ENCODE peak calls at places on chromosomes 4 and X, in five cellular contexts. One of them, this sample, is unnamed.

GRCh38 chrX:41303013-41303412 is 30.9 kb upstream of the DDX3X start:
- DNase-seq in A549: no peak
- DNase-seq in GM12878: no peak
- DNase-seq in HepG2: no peak
- DNase-seq in K562: no peak
- DNase-seq in this sample: no peak

GRCh38 chr4:25513814-25514213 is 136.8 kb downstream of the ANAPC4 start:
- DNase-seq in A549: no peak
- DNase-seq in GM12878: no peak
- DNase-seq in HepG2: no peak
- DNase-seq in K562: no peak
- DNase-seq in this sample: no peak

GRCh38 chr4:118417325-118417724 is 64.5 kb upstream of the PRSS12 start:
- DNase-seq in A549: no peak
- DNase-seq in GM12878: no peak
- DNase-seq in HepG2: no peak
- DNase-seq in K562: no peak
- DNase-seq in this sample: peak; percentile 85

GRCh38 chr4:113979157-113979972 is at the start of gene ARSJ:
- DNase-seq in A549: peak; percentile 58
- DNase-seq in GM12878: no peak
- DNase-seq in HepG2: no peak
- DNase-seq in K562: no peak
- DNase-seq in this sample: peak; percentile 88

GRCh38 chr4:53651142-53651720 is 59.9 kb upstream of the LNX1 start:
- DNase-seq in A549: no peak
- DNase-seq in GM12878: no peak
- DNase-seq in HepG2: no peak
- DNase-seq in K562: no peak
- DNase-seq in this sample: peak; percentile 21

GRCh38 chrX:38857736-38858432 is 56.6 kb downstream of the MID1IP1 start:
- DNase-seq in A549: no peak
- DNase-seq in GM12878: no peak
- DNase-seq in HepG2: no peak
- DNase-seq in K562: no peak
- DNase-seq in this sample: no peak

GRCh38 chr4:28774344-28774743 is 1913.7 kb downstream of the STIM2 start:
- DNase-seq in A549: no peak
- DNase-seq in GM12878: no peak
- DNase-seq in HepG2: no peak
- DNase-seq in K562: no peak
- DNase-seq in this sample: no peak

GRCh38 chr4:119128125-119128524 is 7.5 kb upstream of the MYOZ2 start:
- DNase-seq in A549: no peak
- DNase-seq in GM12878: no peak
- DNase-seq in HepG2: no peak
- DNase-seq in K562: no peak
- DNase-seq in this sample: no peak

GRCh38 chr4:19512086-19512485 is 739.6 kb upstream of the SLIT2 start:
- DNase-seq in A549: no peak
- DNase-seq in GM12878: no peak
- DNase-seq in HepG2: no peak
- DNase-seq in K562: no peak
- DNase-seq in this sample: no peak

GRCh38 chrX:116873678-116874077 is 410.9 kb upstream of the CT83 start:
- DNase-seq in A549: peak; percentile 10
- DNase-seq in GM12878: no peak
- DNase-seq in HepG2: no peak
- DNase-seq in K562: no peak
- DNase-seq in this sample: no peak

GRCh38 chr4:147198411-147199051 is 252.9 kb upstream of the TTC29 start:
- DNase-seq in A549: no peak
- DNase-seq in GM12878: no peak
- DNase-seq in HepG2: no peak
- DNase-seq in K562: no peak
- DNase-seq in this sample: peak; percentile 41

GRCh38 chr4:174275101-174275500 is 8.4 kb downstream of the FBXO8 start:
- DNase-seq in A549: no peak
- DNase-seq in GM12878: no peak
- DNase-seq in HepG2: no peak
- DNase-seq in K562: no peak
- DNase-seq in this sample: no peak

GRCh38 chrX:7889680-7890079 is 37.5 kb downstream of the PNPLA4 start:
- DNase-seq in A549: no peak
- DNase-seq in GM12878: no peak
- DNase-seq in HepG2: no peak
- DNase-seq in K562: no peak
- DNase-seq in this sample: peak; percentile 24

GRCh38 chr4:106594291-106594952 is 225.8 kb upstream of the GIMD1 start:
- DNase-seq in A549: peak; percentile 2
- DNase-seq in GM12878: no peak
- DNase-seq in HepG2: no peak
- DNase-seq in K562: no peak
- DNase-seq in this sample: no peak

GRCh38 chrX:125293792-125294780 is 25.6 kb upstream of the TEX13C start:
- DNase-seq in A549: peak; percentile 21
- DNase-seq in GM12878: no peak
- DNase-seq in HepG2: no peak
- DNase-seq in K562: no peak
- DNase-seq in this sample: no peak

GRCh38 chr4:143531368-143531767 is 17.9 kb downstream of the SMARCA5 start:
- DNase-seq in A549: peak; percentile 4
- DNase-seq in GM12878: no peak
- DNase-seq in HepG2: peak; percentile 4
- DNase-seq in K562: peak; percentile 25
- DNase-seq in this sample: peak; percentile 5

GRCh38 chr4:86498560-86499166 is 95.5 kb upstream of the PTPN13 start:
- DNase-seq in A549: peak; percentile 39
- DNase-seq in GM12878: no peak
- DNase-seq in HepG2: peak; percentile 7
- DNase-seq in K562: peak; percentile 42
- DNase-seq in this sample: peak; percentile 68

GRCh38 chr4:54274264-54274663 is 45.2 kb downstream of the PDGFRA start:
- DNase-seq in A549: no peak
- DNase-seq in GM12878: no peak
- DNase-seq in HepG2: no peak
- DNase-seq in K562: no peak
- DNase-seq in this sample: no peak

GRCh38 chrX:129590596-129590995 is 50.5 kb downstream of the OCRL start:
- DNase-seq in A549: no peak
- DNase-seq in GM12878: no peak
- DNase-seq in HepG2: no peak
- DNase-seq in K562: no peak
- DNase-seq in this sample: no peak

GRCh38 chr4:127809173-127809800 is 27.2 kb downstream of the HSPA4L start:
- DNase-seq in A549: peak; percentile 6
- DNase-seq in GM12878: no peak
- DNase-seq in HepG2: peak; percentile 4
- DNase-seq in K562: peak; percentile 11
- DNase-seq in this sample: peak; percentile 29

GRCh38 chrX:2485789-2486345 is 14.9 kb downstream of the DHRSX start:
- DNase-seq in A549: no peak
- DNase-seq in GM12878: no peak
- DNase-seq in HepG2: no peak
- DNase-seq in K562: no peak
- DNase-seq in this sample: no peak

GRCh38 chrX:66728818-66729271 is 90.0 kb upstream of the EDA2R start:
- DNase-seq in A549: peak; percentile 74
- DNase-seq in GM12878: no peak
- DNase-seq in HepG2: peak; percentile 6
- DNase-seq in K562: peak; percentile 72
- DNase-seq in this sample: peak; percentile 59

GRCh38 chr4:155603360-155603891 is 63.2 kb upstream of the GUCY1A1 start:
- DNase-seq in A549: no peak
- DNase-seq in GM12878: no peak
- DNase-seq in HepG2: no peak
- DNase-seq in K562: no peak
- DNase-seq in this sample: no peak

GRCh38 chrX:37854148-37854547 is 6.8 kb upstream of the DYNLT3 start:
- DNase-seq in A549: no peak
- DNase-seq in GM12878: no peak
- DNase-seq in HepG2: no peak
- DNase-seq in K562: no peak
- DNase-seq in this sample: no peak

GRCh38 chrX:17414839-17415238 is 39.8 kb downstream of the NHS start:
- DNase-seq in A549: no peak
- DNase-seq in GM12878: no peak
- DNase-seq in HepG2: no peak
- DNase-seq in K562: no peak
- DNase-seq in this sample: no peak

GRCh38 chr4:83455300-83456183 is at the start of the genes HELQ and MRPS18C:
- DNase-seq in A549: peak; percentile 98
- DNase-seq in GM12878: peak; percentile 98
- DNase-seq in HepG2: peak; percentile 99
- DNase-seq in K562: peak; percentile 99
- DNase-seq in this sample: peak; percentile 99
- TF ChIP-seq POLR2A in A549: peak; percentile 62
- TF ChIP-seq POLR2A in GM12878: peak; percentile 97
- TF ChIP-seq POLR2A in HepG2: peak; percentile 97
- TF ChIP-seq POLR2A in K562: peak; percentile 96
- TF ChIP-seq POLR2A in this sample: peak; percentile 97

GRCh38 chr4:82017680-82018079 is 356.1 kb downstream of the HNRNPD start:
- DNase-seq in A549: peak; percentile 5
- DNase-seq in GM12878: no peak
- DNase-seq in HepG2: peak; percentile 12
- DNase-seq in K562: peak; percentile 44
- DNase-seq in this sample: peak; percentile 32
- TF ChIP-seq SMC3 in A549: no peak
- TF ChIP-seq SMC3 in GM12878: no peak
- TF ChIP-seq SMC3 in HepG2: no peak
- TF ChIP-seq SMC3 in K562: no peak
- TF ChIP-seq SMC3 in this sample: no peak

GRCh38 chrX:101097546-101098453 is at the start of gene CENPI:
- DNase-seq in A549: peak; percentile 97
- DNase-seq in GM12878: peak; percentile 74
- DNase-seq in HepG2: peak; percentile 83
- DNase-seq in K562: peak; percentile 95
- DNase-seq in this sample: peak; percentile 89
- TF ChIP-seq POLR2A in A549: peak; percentile 7
- TF ChIP-seq POLR2A in GM12878: peak; percentile 63
- TF ChIP-seq POLR2A in HepG2: peak; percentile 61
- TF ChIP-seq POLR2A in K562: peak; percentile 74
- TF ChIP-seq POLR2A in this sample: peak; percentile 66

GRCh38 chr4:32790803-32791202 is 2070.6 kb downstream of the PCDH7 start:
- DNase-seq in A549: no peak
- DNase-seq in GM12878: no peak
- DNase-seq in HepG2: no peak
- DNase-seq in K562: no peak
- DNase-seq in this sample: no peak

GRCh38 chr4:32789026-32789608 is 2068.9 kb downstream of the PCDH7 start:
- DNase-seq in A549: no peak
- DNase-seq in GM12878: no peak
- DNase-seq in HepG2: no peak
- DNase-seq in K562: no peak
- DNase-seq in this sample: no peak
- TF ChIP-seq SMC3 in A549: no peak
- TF ChIP-seq SMC3 in GM12878: no peak
- TF ChIP-seq SMC3 in HepG2: no peak
- TF ChIP-seq SMC3 in K562: no peak
- TF ChIP-seq SMC3 in this sample: no peak

GRCh38 chr4:7929530-7929951 is 10.1 kb downstream of the AFAP1 start:
- DNase-seq in A549: peak; percentile 32
- DNase-seq in GM12878: no peak
- DNase-seq in HepG2: no peak
- DNase-seq in K562: no peak
- DNase-seq in this sample: no peak
- TF ChIP-seq POLR2A in A549: no peak
- TF ChIP-seq POLR2A in GM12878: no peak
- TF ChIP-seq POLR2A in HepG2: no peak
- TF ChIP-seq POLR2A in K562: no peak
- TF ChIP-seq POLR2A in this sample: peak; percentile 18

GRCh38 chr4:131499139-131499873 is 1649.8 kb upstream of the PCDH10 start:
- DNase-seq in A549: peak; percentile 12
- DNase-seq in GM12878: no peak
- DNase-seq in HepG2: no peak
- DNase-seq in K562: peak; percentile 1
- DNase-seq in this sample: peak; percentile 35
- TF ChIP-seq SMC3 in A549: no peak
- TF ChIP-seq SMC3 in GM12878: no peak
- TF ChIP-seq SMC3 in HepG2: no peak
- TF ChIP-seq SMC3 in K562: no peak
- TF ChIP-seq SMC3 in this sample: no peak